ENCODE peak calls at places on chromosomes 1 and 21, in six cellular contexts. One of them, this sample, is unnamed.

GRCh38 chr1:2301607-2302291 is 73.6 kb downstream of the SKI start:
- DNase-seq in stomach: no peak
- DNase-seq in dorsolateral prefrontal cortex: no peak
- DNase-seq in Right ventricle myocardium superior: no peak
- DNase-seq in EL: no peak
- DNase-seq in T1000: no peak
- DNase-seq in this sample: no peak

GRCh38 chr1:28126778-28127430 is 38.5 kb upstream of the EYA3 start:
- DNase-seq in stomach: no peak
- DNase-seq in dorsolateral prefrontal cortex: no peak
- DNase-seq in Right ventricle myocardium superior: no peak
- DNase-seq in EL: no peak
- DNase-seq in T1000: no peak
- DNase-seq in this sample: no peak

GRCh38 chr21:26844258-26845065 is 747 bp downstream of the ADAMTS1 start:
- DNase-seq in stomach: no peak
- DNase-seq in dorsolateral prefrontal cortex: peak
- DNase-seq in Right ventricle myocardium superior: peak
- DNase-seq in EL: peak
- DNase-seq in T1000: peak
- DNase-seq in this sample: peak

GRCh38 chr1:98205291-98206017 is 284.6 kb upstream of the DPYD start:
- DNase-seq in stomach: no peak
- DNase-seq in dorsolateral prefrontal cortex: no peak
- DNase-seq in Right ventricle myocardium superior: no peak
- DNase-seq in EL: peak
- DNase-seq in T1000: no peak
- DNase-seq in this sample: peak

GRCh38 chr21:16305686-16306085 is 575.9 kb downstream of the USP25 start:
- DNase-seq in stomach: no peak
- DNase-seq in dorsolateral prefrontal cortex: no peak
- DNase-seq in Right ventricle myocardium superior: no peak
- DNase-seq in EL: no peak
- DNase-seq in T1000: no peak
- DNase-seq in this sample: no peak

GRCh38 chr1:85320371-85321131 is 44.1 kb upstream of the BCL10 start:
- DNase-seq in stomach: no peak
- DNase-seq in dorsolateral prefrontal cortex: no peak
- DNase-seq in Right ventricle myocardium superior: no peak
- DNase-seq in EL: peak
- DNase-seq in T1000: no peak
- DNase-seq in this sample: peak

GRCh38 chr1:18939398-18940302 is 16.8 kb downstream of the IFFO2 start:
- DNase-seq in stomach: no peak
- DNase-seq in dorsolateral prefrontal cortex: no peak
- DNase-seq in Right ventricle myocardium superior: no peak
- DNase-seq in EL: peak
- DNase-seq in T1000: no peak
- DNase-seq in this sample: peak

GRCh38 chr1:171222961-171223360 is 25.3 kb upstream of the FMO1 start:
- DNase-seq in stomach: no peak
- DNase-seq in dorsolateral prefrontal cortex: no peak
- DNase-seq in Right ventricle myocardium superior: peak
- DNase-seq in EL: peak
- DNase-seq in T1000: no peak
- DNase-seq in this sample: peak

GRCh38 chr1:18546026-18546425 is 65.3 kb downstream of the KLHDC7A start:
- DNase-seq in stomach: no peak
- DNase-seq in dorsolateral prefrontal cortex: no peak
- DNase-seq in Right ventricle myocardium superior: no peak
- DNase-seq in EL: no peak
- DNase-seq in T1000: no peak
- DNase-seq in this sample: no peak

GRCh38 chr1:51488372-51489050 is 30.6 kb downstream of the EPS15 start:
- DNase-seq in stomach: no peak
- DNase-seq in dorsolateral prefrontal cortex: no peak
- DNase-seq in Right ventricle myocardium superior: no peak
- DNase-seq in EL: peak
- DNase-seq in T1000: no peak
- DNase-seq in this sample: no peak

GRCh38 chr1:17998889-17999288 is 108.7 kb upstream of the IGSF21 start:
- DNase-seq in stomach: no peak
- DNase-seq in dorsolateral prefrontal cortex: no peak
- DNase-seq in Right ventricle myocardium superior: no peak
- DNase-seq in EL: no peak
- DNase-seq in T1000: no peak
- DNase-seq in this sample: peak

GRCh38 chr1:226131639-226132038 is 54.9 kb downstream of the ACBD3 start:
- DNase-seq in stomach: no peak
- DNase-seq in dorsolateral prefrontal cortex: no peak
- DNase-seq in Right ventricle myocardium superior: no peak
- DNase-seq in EL: no peak
- DNase-seq in T1000: no peak
- DNase-seq in this sample: no peak

GRCh38 chr1:163013826-163014600 is 55.1 kb upstream of the RGS4 start:
- DNase-seq in stomach: no peak
- DNase-seq in dorsolateral prefrontal cortex: no peak
- DNase-seq in Right ventricle myocardium superior: no peak
- DNase-seq in EL: no peak
- DNase-seq in T1000: no peak
- DNase-seq in this sample: peak

GRCh38 chr1:236063919-236064673 is 794 bp downstream of the NID1 start:
- DNase-seq in stomach: peak
- DNase-seq in dorsolateral prefrontal cortex: no peak
- DNase-seq in Right ventricle myocardium superior: peak
- DNase-seq in EL: peak
- DNase-seq in T1000: no peak
- DNase-seq in this sample: peak

GRCh38 chr1:207870279-207871031 is 40.5 kb downstream of the CD34 start:
- DNase-seq in stomach: no peak
- DNase-seq in dorsolateral prefrontal cortex: no peak
- DNase-seq in Right ventricle myocardium superior: no peak
- DNase-seq in EL: no peak
- DNase-seq in T1000: no peak
- DNase-seq in this sample: no peak

GRCh38 chr1:245045087-245045881 is 109.5 kb upstream of the KIF26B start:
- DNase-seq in stomach: peak
- DNase-seq in dorsolateral prefrontal cortex: no peak
- DNase-seq in Right ventricle myocardium superior: peak
- DNase-seq in EL: no peak
- DNase-seq in T1000: no peak
- DNase-seq in this sample: peak

GRCh38 chr1:160113407-160113806 is 2.2 kb upstream of the ATP1A2 start:
- DNase-seq in stomach: no peak
- DNase-seq in dorsolateral prefrontal cortex: no peak
- DNase-seq in Right ventricle myocardium superior: peak
- DNase-seq in EL: no peak
- DNase-seq in T1000: no peak
- DNase-seq in this sample: no peak

GRCh38 chr1:41816061-41816460 is 102.7 kb downstream of the HIVEP3 start:
- DNase-seq in stomach: no peak
- DNase-seq in dorsolateral prefrontal cortex: no peak
- DNase-seq in Right ventricle myocardium superior: no peak
- DNase-seq in EL: no peak
- DNase-seq in T1000: no peak
- DNase-seq in this sample: no peak

GRCh38 chr21:29490016-29490415 is 191.3 kb downstream of the BACH1 start:
- DNase-seq in stomach: no peak
- DNase-seq in dorsolateral prefrontal cortex: no peak
- DNase-seq in Right ventricle myocardium superior: no peak
- DNase-seq in EL: peak
- DNase-seq in T1000: no peak
- DNase-seq in this sample: no peak

GRCh38 chr1:17021896-17022295 is 10.2 kb upstream of the ATP13A2 start:
- DNase-seq in stomach: no peak
- DNase-seq in dorsolateral prefrontal cortex: no peak
- DNase-seq in Right ventricle myocardium superior: no peak
- DNase-seq in EL: no peak
- DNase-seq in T1000: no peak
- DNase-seq in this sample: no peak

GRCh38 chr1:16006552-16007485 is 2.8 kb downstream of the SRARP start:
- DNase-seq in stomach: no peak
- DNase-seq in dorsolateral prefrontal cortex: no peak
- DNase-seq in Right ventricle myocardium superior: no peak
- DNase-seq in EL: peak
- DNase-seq in T1000: no peak
- DNase-seq in this sample: peak

GRCh38 chr1:63575340-63575826 is 17.8 kb upstream of the PGM1 start:
- DNase-seq in stomach: no peak
- DNase-seq in dorsolateral prefrontal cortex: no peak
- DNase-seq in Right ventricle myocardium superior: no peak
- DNase-seq in EL: peak
- DNase-seq in T1000: no peak
- DNase-seq in this sample: peak

GRCh38 chr21:28734522-28735175 is 258.0 kb downstream of the LTN1 start:
- DNase-seq in stomach: no peak
- DNase-seq in dorsolateral prefrontal cortex: no peak
- DNase-seq in Right ventricle myocardium superior: no peak
- DNase-seq in EL: no peak
- DNase-seq in T1000: no peak
- DNase-seq in this sample: no peak

GRCh38 chr1:119986007-119986497 is 83.4 kb downstream of the NOTCH2 start:
- DNase-seq in stomach: no peak
- DNase-seq in dorsolateral prefrontal cortex: no peak
- DNase-seq in Right ventricle myocardium superior: no peak
- DNase-seq in EL: no peak
- DNase-seq in T1000: no peak
- DNase-seq in this sample: no peak

GRCh38 chr1:71464016-71464415 is 383.2 kb upstream of the ZRANB2 start:
- DNase-seq in stomach: no peak
- DNase-seq in dorsolateral prefrontal cortex: no peak
- DNase-seq in Right ventricle myocardium superior: no peak
- DNase-seq in EL: peak
- DNase-seq in T1000: no peak
- DNase-seq in this sample: no peak

GRCh38 chr1:14413809-14414208 is 184.7 kb upstream of the KAZN start:
- DNase-seq in stomach: no peak
- DNase-seq in dorsolateral prefrontal cortex: no peak
- DNase-seq in Right ventricle myocardium superior: no peak
- DNase-seq in EL: peak
- DNase-seq in T1000: no peak
- DNase-seq in this sample: peak

GRCh38 chr1:2106681-2107405 is 56.6 kb downstream of the PRKCZ start:
- DNase-seq in stomach: no peak
- DNase-seq in dorsolateral prefrontal cortex: no peak
- DNase-seq in Right ventricle myocardium superior: peak
- DNase-seq in EL: no peak
- DNase-seq in T1000: no peak
- DNase-seq in this sample: no peak

GRCh38 chr1:34356862-34357261 is 180.2 kb downstream of the C1orf94 start:
- DNase-seq in stomach: no peak
- DNase-seq in dorsolateral prefrontal cortex: no peak
- DNase-seq in Right ventricle myocardium superior: no peak
- DNase-seq in EL: no peak
- DNase-seq in T1000: no peak
- DNase-seq in this sample: peak

GRCh38 chr1:27787895-27788294 is 14.9 kb downstream of the STX12 start:
- DNase-seq in stomach: no peak
- DNase-seq in dorsolateral prefrontal cortex: no peak
- DNase-seq in Right ventricle myocardium superior: no peak
- DNase-seq in EL: peak
- DNase-seq in T1000: no peak
- DNase-seq in this sample: peak

GRCh38 chr1:56345826-56346225 is 233.5 kb downstream of the PLPP3 start:
- DNase-seq in stomach: no peak
- DNase-seq in dorsolateral prefrontal cortex: no peak
- DNase-seq in Right ventricle myocardium superior: no peak
- DNase-seq in EL: no peak
- DNase-seq in T1000: no peak
- DNase-seq in this sample: no peak

GRCh38 chr21:35940074-35940927 is 120.0 kb downstream of the SETD4 start:
- DNase-seq in stomach: peak
- DNase-seq in dorsolateral prefrontal cortex: no peak
- DNase-seq in Right ventricle myocardium superior: no peak
- DNase-seq in EL: peak
- DNase-seq in T1000: peak
- DNase-seq in this sample: peak

GRCh38 chr1:58768971-58769808 is 14.7 kb downstream of the JUN start:
- DNase-seq in stomach: peak
- DNase-seq in dorsolateral prefrontal cortex: peak
- DNase-seq in Right ventricle myocardium superior: peak
- DNase-seq in EL: peak
- DNase-seq in T1000: peak
- DNase-seq in this sample: peak

GRCh38 chr1:11194407-11195176 is 5.4 kb downstream of the ANGPTL7 start:
- DNase-seq in stomach: no peak
- DNase-seq in dorsolateral prefrontal cortex: no peak
- DNase-seq in Right ventricle myocardium superior: no peak
- DNase-seq in EL: no peak
- DNase-seq in T1000: no peak
- DNase-seq in this sample: no peak

GRCh38 chr1:115428262-115428661 is 90.2 kb upstream of the NGF start:
- DNase-seq in stomach: no peak
- DNase-seq in dorsolateral prefrontal cortex: no peak
- DNase-seq in Right ventricle myocardium superior: no peak
- DNase-seq in EL: peak
- DNase-seq in T1000: no peak
- DNase-seq in this sample: peak

GRCh38 chr1:8880068-8880676 is 1.7 kb upstream of the ENO1 start:
- DNase-seq in stomach: peak
- DNase-seq in dorsolateral prefrontal cortex: no peak
- DNase-seq in Right ventricle myocardium superior: peak
- DNase-seq in EL: peak
- DNase-seq in T1000: peak
- DNase-seq in this sample: peak

This sample was measured in RPMI7951.